ENCODE peak calls at places on chromosome 18, in ten cellular contexts. S, P, G, Y, I, H, T, U, O and X are unnamed samples.

GRCh38 chr18:4603955-4604354 is 148.8 kb upstream of the DLGAP1 start:
- DNase-seq in S (no peak), P (no peak), G (no peak), Y (no peak), I (no peak), H (no peak), T (no peak), U (no peak), O (no peak), X (no peak)

GRCh38 chr18:58117685-58118403 is 73.8 kb downstream of the NEDD4L start:
- DNase-seq in S (peak; percentile 16), P (peak; percentile 69), G (peak; percentile 49), Y (peak; percentile 51), I (no peak), H (peak; percentile 91), T (peak; percentile 84), U (peak; percentile 98), O (peak; percentile 99), X (peak; percentile 93)

GRCh38 chr18:50401888-50402287 is 27.0 kb downstream of the SKA1 start:
- DNase-seq in S (no peak), P (no peak), G (peak; percentile 1), Y (no peak), I (no peak), H (peak; percentile 79), T (peak; percentile 34), U (peak; percentile 7), O (no peak), X (peak; percentile 20)

GRCh38 chr18:55588876-55589595 is 1.0 kb upstream of the TCF4 start:
- DNase-seq in S (no peak), P (no peak), G (no peak), Y (no peak), I (no peak), H (no peak), T (no peak), U (peak; percentile 19), O (no peak), X (peak; percentile 55)

GRCh38 chr18:73615506-73615905 is 532.1 kb downstream of the FBXO15 start:
- DNase-seq in S (no peak), P (no peak), G (no peak), Y (no peak), I (no peak), H (peak; percentile 74), T (peak; percentile 9), U (no peak), O (no peak), X (no peak)

GRCh38 chr18:23415530-23415929 is 37.6 kb upstream of the RIOK3 start:
- DNase-seq in S (no peak), P (no peak), G (no peak), Y (no peak), I (no peak), H (no peak), T (no peak), U (no peak), O (no peak), X (no peak)

GRCh38 chr18:72652990-72653593 is 109.0 kb upstream of the CBLN2 start:
- DNase-seq in S (no peak), P (peak; percentile 16), G (peak; percentile 3), Y (no peak), I (no peak), H (peak; percentile 58), T (peak; percentile 21), U (no peak), O (peak; percentile 22), X (no peak)

GRCh38 chr18:7784171-7784570 is 217.1 kb downstream of the PTPRM start:
- DNase-seq in S (no peak), P (peak; percentile 69), G (no peak), Y (no peak), I (no peak), H (no peak), T (no peak), U (no peak), O (peak; percentile 73), X (no peak)

GRCh38 chr18:44859263-44859662 is 178.6 kb downstream of the SETBP1 start:
- DNase-seq in S (no peak), P (no peak), G (no peak), Y (no peak), I (no peak), H (peak; percentile 87), T (peak; percentile 7), U (no peak), O (no peak), X (no peak)

GRCh38 chr18:37251679-37252078 is 313.9 kb downstream of the CELF4 start:
- DNase-seq in S (no peak), P (no peak), G (no peak), Y (no peak), I (no peak), H (peak; percentile 59), T (no peak), U (no peak), O (no peak), X (no peak)

GRCh38 chr18:37252342-37252741 is 313.3 kb downstream of the CELF4 start:
- DNase-seq in S (no peak), P (no peak), G (no peak), Y (no peak), I (no peak), H (no peak), T (no peak), U (no peak), O (no peak), X (no peak)

GRCh38 chr18:37254256-37254880 is 311.2 kb downstream of the CELF4 start:
- DNase-seq in S (no peak), P (no peak), G (no peak), Y (no peak), I (no peak), H (no peak), T (no peak), U (no peak), O (no peak), X (no peak)

GRCh38 chr18:37253424-37254255 is 312.0 kb downstream of the CELF4 start:
- DNase-seq in S (no peak), P (no peak), G (no peak), Y (no peak), I (no peak), H (peak; percentile 9), T (no peak), U (no peak), O (no peak), X (no peak)

DNA sequence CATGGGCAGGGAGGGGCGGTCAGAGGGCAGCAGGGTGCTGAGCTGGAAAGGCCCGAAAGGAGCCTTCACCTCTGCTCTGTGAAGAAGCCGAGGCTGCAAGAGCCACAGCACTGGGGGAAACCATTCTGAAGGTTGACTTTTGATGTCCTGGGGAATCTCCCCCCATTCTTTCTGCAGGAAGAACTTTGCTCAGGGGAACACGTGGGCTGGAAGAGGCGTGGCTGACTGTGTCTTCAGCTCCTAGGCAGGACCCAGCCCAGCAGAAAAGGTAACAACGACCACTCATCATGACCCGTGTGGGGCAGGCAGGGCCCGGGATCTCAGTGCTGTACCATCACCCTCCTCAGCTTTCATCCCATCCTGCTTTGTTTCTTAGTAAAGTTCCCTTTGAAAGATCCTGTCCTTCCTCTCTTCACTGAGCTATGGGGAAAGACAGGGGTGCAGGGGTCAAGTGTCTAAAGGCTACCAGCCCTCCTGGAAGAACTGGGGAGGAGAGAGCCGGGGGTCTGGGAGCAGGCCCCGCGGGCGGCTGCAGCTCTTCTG is 312.7 kb downstream of the CELF4 start:
- DNase-seq in S (no peak), P (no peak), G (no peak), Y (no peak), I (no peak), H (no peak), T (no peak), U (no peak), O (no peak), X (no peak)
- H3K4me3 ChIP-seq in S (no peak overlapping the region), P (no peak overlapping the region), G (no peak overlapping the region), Y (no peak overlapping the region), I (peak overlapping the region; percentile 65), H (no peak overlapping the region), T (no peak overlapping the region), U (no peak overlapping the region), O (no peak overlapping the region), X (no peak overlapping the region)

GRCh38 chr18:12890500-12890899 is 6.5 kb upstream of the PTPN2 start:
- DNase-seq in S (no peak), P (no peak), G (no peak), Y (no peak), I (no peak), H (no peak), T (peak; percentile 29), U (no peak), O (no peak), X (no peak)
- TF ChIP-seq CTCF in S (no peak), P (no peak), G (no peak), Y (no peak), I (no peak), H (peak; percentile 4), T (peak; percentile 28), U (peak; percentile 10), O (peak; percentile 37), X (peak; percentile 15)

DNA sequence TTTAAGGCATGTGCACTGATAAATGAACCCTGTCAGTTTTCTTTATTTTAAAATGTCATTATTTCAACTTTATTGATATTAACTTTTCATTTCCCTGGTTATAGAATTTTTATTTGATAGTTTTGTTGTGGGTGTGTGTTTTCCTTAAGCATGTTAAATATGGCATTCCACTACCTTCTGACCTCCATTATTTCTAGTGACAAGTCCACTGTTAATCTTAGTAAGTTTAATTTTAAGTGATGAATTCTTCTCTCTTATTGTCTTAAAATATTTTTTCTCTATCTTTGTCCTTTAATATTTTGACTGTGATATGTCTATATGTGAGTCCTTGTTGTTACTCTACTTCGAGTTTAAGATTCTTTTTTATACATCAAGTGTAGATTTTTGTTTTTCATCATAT is 685.7 kb downstream of the GALR1 start:
- DNase-seq in S (no peak), P (no peak), G (no peak), Y (no peak), I (no peak), H (no peak), T (no peak), U (no peak), O (no peak), X (no peak)
- H3K4me3 ChIP-seq in S (no peak overlapping the region), P (no peak overlapping the region), G (no peak overlapping the region), Y (no peak overlapping the region), I (no peak overlapping the region), H (no peak overlapping the region), T (no peak overlapping the region), U (no peak overlapping the region), O (no peak overlapping the region), X (no peak overlapping the region)

GRCh38 chr18:42271656-42272355 is 316.8 kb downstream of the PIK3C3 start:
- DNase-seq in S (no peak), P (no peak), G (no peak), Y (no peak), I (no peak), H (no peak), T (no peak), U (no peak), O (no peak), X (no peak)

GRCh38 chr18:42275949-42276730 is 321.1 kb downstream of the PIK3C3 start:
- DNase-seq in S (no peak), P (no peak), G (no peak), Y (no peak), I (no peak), H (no peak), T (no peak), U (no peak), O (no peak), X (no peak)

GRCh38 chr18:42275138-42275535 is 320.1 kb downstream of the PIK3C3 start:
- DNase-seq in S (no peak), P (no peak), G (no peak), Y (no peak), I (no peak), H (no peak), T (no peak), U (no peak), O (no peak), X (no peak)

GRCh38 chr18:42268793-42269192 is 313.8 kb downstream of the PIK3C3 start:
- DNase-seq in S (no peak), P (no peak), G (no peak), Y (no peak), I (no peak), H (no peak), T (no peak), U (no peak), O (no peak), X (no peak)

GRCh38 chr18:42274488-42275137 is 319.6 kb downstream of the PIK3C3 start:
- DNase-seq in S (no peak), P (no peak), G (no peak), Y (no peak), I (no peak), H (peak; percentile 13), T (peak; percentile 23), U (peak; percentile 10), O (no peak), X (peak; percentile 40)
- TF ChIP-seq CTCF in S (no peak), P (peak; percentile 41), G (peak; percentile 46), Y (peak; percentile 25), I (no peak), H (no peak), T (peak; percentile 5), U (peak; percentile 9), O (peak; percentile 66), X (peak; percentile 31)